ENCODE peak calls at places on chromosome 5, in ten cellular contexts. D, Y, Z, R, G, E, U, T, F and S are unnamed samples. For H3K27me3 and H3K9me3, the result is how much of the 10 kb centered on the place peaks cover.

GRCh38 chr5:135705230-135705631 is 126.4 kb upstream of the CXCL14 start:
- DNase-seq in Y (peak), F (no peak), Z (no peak), G (no peak), U (no peak), D (no peak), T (no peak), R (no peak), E (no peak), S (no peak)

GRCh38 chr5:147348046-147348445 is 113.2 kb downstream of the STK32A start:
- DNase-seq in G (no peak), R (no peak), F (no peak), E (no peak), T (no peak), Z (no peak), D (no peak), U (no peak), Y (no peak), S (no peak)

GRCh38 chr5:120684213-120684612 is 220.1 kb downstream of the PRR16 start:
- DNase-seq in U (no peak), D (no peak), E (no peak), F (peak), R (no peak), Y (no peak), Z (no peak), T (no peak), G (no peak), S (no peak)

GRCh38 chr5:66498791-66499207 is 97.4 kb upstream of the MAST4 start:
- DNase-seq in D (peak), E (no peak), Z (no peak), Y (no peak), G (no peak), R (no peak), F (no peak), U (no peak), T (peak), S (no peak)

GRCh38 chr5:28310696-28311095 is 1272.3 kb upstream of the CDH9 start:
- DNase-seq in D (no peak), T (no peak), E (no peak), F (no peak), Y (no peak), U (no peak), G (no peak), R (no peak), Z (no peak), S (no peak)

GRCh38 chr5:134594797-134595457 is 37.7 kb downstream of the SAR1B start:
- DNase-seq in Y (no peak), Z (no peak), E (no peak), R (no peak), T (no peak), G (peak), D (no peak), F (peak), U (no peak), S (no peak)

GRCh38 chr5:537098-537497 is 12.8 kb upstream of the SLC9A3 start:
- DNase-seq in E (peak), R (peak), Y (no peak), T (peak), G (no peak), Z (no peak), U (no peak), F (no peak), D (no peak), S (no peak)

GRCh38 chr5:102965653-102966052 is 154.3 kb downstream of the GIN1 start:
- DNase-seq in G (no peak), Y (no peak), E (no peak), D (no peak), T (no peak), R (no peak), F (no peak), U (no peak), Z (no peak), S (no peak)

GRCh38 chr5:91222482-91222881 is 160.6 kb downstream of the ARRDC3 start:
- DNase-seq in Z (no peak), G (no peak), R (no peak), U (no peak), D (no peak), Y (no peak), E (no peak), F (no peak), T (no peak), S (no peak)

GRCh38 chr5:9596256-9596655 is 33.9 kb downstream of the TAS2R1 start:
- DNase-seq in R (no peak), Z (no peak), Y (no peak), F (no peak), U (no peak), E (no peak), G (no peak), D (no peak), T (no peak), S (no peak)

GRCh38 chr5:173830421-173830820 is 57.7 kb upstream of the CPEB4 start:
- DNase-seq in U (no peak), Y (no peak), F (no peak), Z (no peak), R (no peak), T (no peak), D (no peak), E (no peak), G (no peak), S (no peak)

GRCh38 chr5:142179776-142180387 is 71.3 kb downstream of the NDFIP1 start:
- DNase-seq in Y (no peak), E (no peak), F (no peak), Z (no peak), G (no peak), D (no peak), U (no peak), R (peak), T (no peak), S (no peak)

GRCh38 chr5:65032250-65032649 is 263.5 kb downstream of the CWC27 start:
- DNase-seq in Y (no peak), U (no peak), T (no peak), E (peak), G (no peak), D (no peak), R (no peak), F (no peak), Z (no peak), S (no peak)

GRCh38 chr5:157801-158200 is 33.5 kb upstream of the LRRC14B start:
- DNase-seq in Z (no peak), Y (no peak), E (no peak), T (no peak), G (no peak), R (no peak), F (no peak), D (no peak), U (no peak), S (no peak)

GRCh38 chr5:54514841-54515432 is 2.6 kb upstream of the SNX18 start:
- DNase-seq in Z (no peak), R (no peak), G (no peak), T (no peak), E (no peak), Y (no peak), U (no peak), F (no peak), D (no peak), S (no peak)

GRCh38 chr5:1487079-1487764 is 36.5 kb downstream of the LPCAT1 start:
- DNase-seq in G (no peak), D (no peak), F (no peak), T (peak), E (no peak), Y (no peak), Z (no peak), R (no peak), U (no peak), S (no peak)

GRCh38 chr5:76162335-76162734 is 79.2 kb downstream of the SV2C start:
- DNase-seq in E (no peak), G (no peak), D (no peak), R (no peak), Y (no peak), U (no peak), F (no peak), Z (no peak), T (no peak), S (no peak)

GRCh38 chr5:120778491-120779293 is 314.6 kb downstream of the PRR16 start:
- DNase-seq in G (no peak), Y (no peak), U (no peak), F (no peak), T (no peak), Z (no peak), E (no peak), D (no peak), R (no peak), S (no peak)

GRCh38 chr5:156883316-156883875 is 33.3 kb downstream of the PPP1R2B start:
- DNase-seq in T (no peak), E (no peak), R (no peak), D (no peak), G (no peak), U (no peak), Y (no peak), Z (no peak), F (peak), S (no peak)

GRCh38 chr5:128199104-128199503 is 115.5 kb downstream of the SLC12A2 start:
- DNase-seq in E (no peak), Y (peak), T (no peak), R (no peak), F (no peak), U (no peak), Z (no peak), D (no peak), G (no peak), S (no peak)

GRCh38 chr5:165188555-165189260 is 1683.3 kb downstream of the MAT2B start:
- DNase-seq in T (no peak), Z (no peak), R (no peak), E (no peak), G (no peak), D (no peak), Y (no peak), U (no peak), F (no peak), S (no peak)

GRCh38 chr5:55345327-55345726 is 37.5 kb downstream of the MTREX start:
- DNase-seq in T (no peak), D (no peak), Y (no peak), U (no peak), E (no peak), G (no peak), R (no peak), F (no peak), Z (no peak), S (no peak)

GRCh38 chr5:135156715-135157404 is 122.8 kb upstream of the PITX1 start:
- DNase-seq in T (no peak), E (no peak), U (no peak), Y (no peak), G (no peak), D (no peak), R (no peak), Z (no peak), F (no peak), S (no peak)

GRCh38 chr5:153237671-153238332 is 252.7 kb upstream of the GRIA1 start:
- DNase-seq in T (no peak), G (no peak), F (peak), R (no peak), U (no peak), E (no peak), D (no peak), Y (no peak), Z (no peak), S (no peak)

GRCh38 chr5:96149021-96149420 is 187.4 kb upstream of the ELL2 start:
- DNase-seq in T (no peak), D (no peak), U (no peak), Z (no peak), Y (no peak), G (no peak), R (no peak), E (no peak), F (no peak), S (no peak)

GRCh38 chr5:85466423-85466822 is 1081.7 kb upstream of the EDIL3 start:
- DNase-seq in G (no peak), T (no peak), D (no peak), E (no peak), F (no peak), U (no peak), Y (no peak), R (no peak), Z (no peak), S (no peak)

GRCh38 chr5:37739817-37740261 is 100.0 kb downstream of the GDNF start:
- DNase-seq in D (no peak), R (no peak), G (no peak), E (no peak), T (no peak), F (no peak), U (no peak), Y (no peak), Z (no peak), S (no peak)

GRCh38 chr5:60066502-60066901 is 173.0 kb upstream of the PDE4D start:
- DNase-seq in F (no peak), E (no peak), G (no peak), Y (no peak), D (no peak), R (no peak), Z (no peak), U (no peak), T (no peak), S (no peak)

GRCh38 chr5:31149072-31149471 is 44.4 kb upstream of the CDH6 start:
- DNase-seq in R (no peak), U (no peak), E (no peak), F (no peak), T (no peak), Y (no peak), Z (no peak), G (no peak), D (no peak), S (no peak)

GRCh38 chr5:50853151-50853550 is 186.7 kb downstream of the PARP8 start:
- DNase-seq in E (peak), U (peak), F (peak), G (no peak), Y (peak), Z (no peak), D (peak), T (peak), R (peak), S (no peak)

GRCh38 chr5:151742870-151743294 is 15.5 kb downstream of the ATOX1 start:
- DNase-seq in D (peak), Z (no peak), Y (peak), F (no peak), G (peak), T (peak), R (peak), E (peak), U (peak), S (no peak)

GRCh38 chr5:37308796-37309195 is 59.6 kb upstream of the CPLANE1 start:
- DNase-seq in F (no peak), D (no peak), E (no peak), U (no peak), G (no peak), R (no peak), T (no peak), Z (no peak), Y (no peak), S (no peak)

GRCh38 chr5:152072076-152072475 is 147.4 kb upstream of the GLRA1 start:
- DNase-seq in Z (no peak), U (peak), T (peak), F (no peak), E (no peak), R (no peak), Y (no peak), G (no peak), D (no peak), S (no peak)

GRCh38 chr5:177973066-177973635 is 22.9 kb downstream of the PROP1 start:
- DNase-seq in D (peak), U (no peak), E (no peak), Y (no peak), F (no peak), T (no peak), Z (no peak), R (no peak), G (no peak), S (no peak)

GRCh38 chr5:305459-305858 is 16.1 kb upstream of the AHRR start:
- DNase-seq in U (no peak), F (no peak), R (no peak), G (no peak), D (no peak), E (no peak), Y (no peak), Z (no peak), T (no peak), S (no peak)

GRCh38 chr5:51389582-51390463 is 6.6 kb downstream of the ISL1 start:
- DNase-seq in R (no peak), T (no peak), E (no peak), G (no peak), U (no peak), F (no peak), D (peak), Z (no peak), Y (no peak), S (no peak)

GRCh38 chr5:172506921-172507320 is 52.6 kb upstream of the SH3PXD2B start:
- DNase-seq in F (no peak), Y (no peak), Z (no peak), T (no peak), U (no peak), D (no peak), G (no peak), E (no peak), R (no peak), S (no peak)

GRCh38 chr5:65663804-65664521 is 39.1 kb downstream of the SHLD3 start:
- DNase-seq in Y (no peak), G (no peak), Z (no peak), T (no peak), R (no peak), E (no peak), D (no peak), U (no peak), F (no peak), S (no peak)

GRCh38 chr5:17222679-17223078 is 5.2 kb downstream of the BASP1 start:
- DNase-seq in U (no peak), Y (no peak), T (no peak), R (no peak), Z (no peak), F (no peak), G (no peak), D (no peak), E (no peak), S (no peak)
- H3K4me3 ChIP-seq in U (no peak), Y (no peak), T (no peak), R (no peak), Z (no peak), F (no peak), G (no peak), D (no peak), E (no peak), S (no peak)

DNA sequence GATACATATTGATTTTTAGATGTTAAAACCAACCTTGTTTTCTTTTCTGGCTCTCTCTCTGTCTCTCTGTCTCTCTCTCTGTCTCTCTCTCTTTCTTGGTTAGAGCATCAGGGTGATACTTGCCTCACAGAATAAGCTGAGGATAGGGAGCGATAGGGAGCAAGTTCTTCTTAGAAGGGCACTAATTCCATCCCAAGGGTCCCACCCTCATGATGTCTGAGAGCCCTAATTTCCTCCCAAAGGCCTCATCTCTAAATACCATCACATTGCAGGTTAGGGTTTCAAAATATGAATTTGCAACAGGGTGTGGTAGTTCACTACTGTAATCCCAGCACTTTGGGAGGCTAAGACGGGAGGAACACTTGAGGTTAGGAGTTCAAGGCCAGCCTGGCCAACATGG is 4.8 kb upstream of the KIF3A start:
- DNase-seq in Y (no peak), G (no peak), E (no peak), Z (no peak), U (no peak), D (no peak), R (no peak), T (no peak), F (no peak), S (no peak)
- H3K27me3 ChIP-seq in Y (under half), G (under half), E (under half), Z (under half), U (under half), D (under half), R (under half), T (under half), F (under half), S (under half)

DNA sequence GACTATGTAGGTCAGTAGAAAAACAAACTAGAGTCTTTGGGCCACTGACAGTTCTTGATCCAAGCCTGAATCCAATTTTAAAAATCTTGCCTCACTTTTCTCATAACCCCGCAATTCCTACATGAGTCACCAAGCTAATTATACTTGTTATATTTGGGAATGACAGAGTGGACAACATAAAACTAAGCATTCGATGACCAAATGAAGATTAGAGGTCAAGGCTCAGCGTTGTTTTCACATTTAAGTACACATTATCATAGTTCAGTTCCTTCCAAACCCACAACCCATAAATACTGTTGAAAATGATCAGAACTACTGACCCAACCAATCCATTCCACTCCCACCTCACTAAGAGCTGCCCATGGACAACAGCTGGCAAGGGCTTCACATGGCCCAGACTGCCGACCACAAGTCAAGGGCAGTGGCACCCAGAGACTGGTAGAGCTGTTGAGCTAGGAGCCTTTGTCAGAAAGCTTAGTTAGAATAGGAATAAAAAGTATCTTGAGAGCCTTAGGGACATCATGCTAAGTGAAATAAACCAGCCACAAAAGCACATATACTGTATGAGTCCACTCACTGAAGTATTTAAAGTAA is 64.2 kb downstream of the MYO10 start:
- DNase-seq in E (no peak), R (no peak), D (no peak), Z (no peak), T (no peak), Y (no peak), U (no peak), F (no peak), G (no peak), S (no peak)
- H3K9me3 ChIP-seq in E (under half), R (under half), D (under half), Z (under half), T (under half), Y (under half), U (under half), F (under half), G (under half), S (under half)

GRCh38 chr5:122078116-122078865 is at the start of gene LOX:
- DNase-seq in Z (peak), R (peak), D (no peak), T (peak), G (peak), U (peak), F (no peak), E (peak), Y (peak), S (no peak)
- H3K4me3 ChIP-seq in Z (peak), R (peak), D (no peak), T (peak), G (peak), U (peak), F (peak), E (peak), Y (peak), S (no peak)

DNA sequence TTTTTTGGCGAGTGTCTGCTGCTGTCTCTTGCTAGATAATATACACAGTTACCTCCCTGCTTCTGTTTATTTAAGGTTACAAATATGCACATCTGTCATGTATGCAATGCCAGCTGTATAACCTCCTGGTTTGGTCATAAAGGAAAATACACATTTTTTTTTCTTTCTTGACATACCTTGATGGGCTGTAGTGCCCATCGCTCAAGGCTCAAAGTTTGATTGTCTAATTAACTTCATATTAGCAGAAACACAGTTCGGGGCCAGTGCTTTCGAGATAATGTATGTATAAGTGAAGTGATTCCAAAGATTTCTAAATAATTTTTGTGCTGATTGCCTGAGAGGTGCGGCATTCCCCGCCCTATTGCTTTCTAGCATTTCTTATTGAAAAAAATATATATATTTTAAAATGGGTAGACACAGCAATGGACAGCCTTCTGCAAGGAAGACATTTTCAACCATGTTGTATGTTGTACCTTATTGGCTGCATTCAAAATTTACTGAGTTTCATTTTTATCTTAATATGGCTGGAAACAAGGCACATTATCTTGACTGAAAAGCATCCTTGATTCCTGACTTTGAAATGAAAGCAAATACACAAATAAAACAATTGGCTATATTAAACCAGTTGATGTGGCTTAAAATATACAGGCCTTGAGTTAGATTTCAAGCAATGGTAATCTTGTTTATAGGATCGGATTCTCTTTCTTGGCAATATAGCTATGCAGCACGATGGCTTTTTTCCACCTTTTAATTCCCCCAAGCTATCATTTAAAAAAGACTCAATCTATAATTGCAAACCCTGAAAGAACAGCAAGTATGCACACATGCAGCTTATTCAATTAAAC is 206.1 kb downstream of the MEF2C start:
- DNase-seq in D (no peak), Y (no peak), E (no peak), G (no peak), T (no peak), Z (no peak), R (no peak), F (no peak), U (no peak), S (no peak)
- H3K27me3 ChIP-seq in D (under half), Y (half or more), E (half or more), G (half or more), T (under half), Z (under half), R (under half), F (under half), U (half or more), S (half or more)